ENCODE peak calls at places on chromosomes 1 and 21, in eight cellular contexts. C is astrocyte of the spinal cord; T is AG09309; X is EH; Q is stimulated activated CD4-positive, alpha-beta T cell treated with anti-CD3 and anti-CD28 coated beads, Interleukin-4, amount 100 ng/mL, for 24 hours; F is hepatocyte; W is HepG2; Y is hepatic stellate cell. S is an unnamed sample.

GRCh38 chr1:112633628-112634027 is 14.0 kb downstream of the CAPZA1 start:
- DNase-seq in C (no peak), T (no peak), X (no peak), Q (no peak), F (no peak), W (no peak), Y (no peak), S (no peak)

GRCh38 chr1:31239653-31240241 is at the start of gene NKAIN1:
- DNase-seq in C (no peak), T (no peak), X (peak), Q (no peak), F (peak), W (no peak), Y (peak), S (peak)

GRCh38 chr1:89602871-89603404 is 30.0 kb upstream of the LRRC8C start:
- DNase-seq in C (no peak), T (no peak), X (no peak), Q (peak), F (no peak), W (no peak), Y (no peak), S (no peak)

GRCh38 chr1:201480231-201481003 is 11.4 kb upstream of the PHLDA3 start:
- DNase-seq in C (peak), T (no peak), X (peak), Q (peak), F (peak), W (peak), Y (no peak), S (peak)

GRCh38 chr1:233075045-233075444 is 124.6 kb downstream of the NTPCR start:
- DNase-seq in C (peak), T (peak), X (peak), Q (no peak), F (no peak), W (no peak), Y (peak), S (peak)

GRCh38 chr1:147389532-147390184 is 147.2 kb downstream of the CHD1L start:
- DNase-seq in C (peak), T (peak), X (peak), Q (no peak), F (peak), W (peak), Y (peak), S (peak)

GRCh38 chr1:150474869-150475268 is 12.3 kb upstream of the TARS2 start:
- DNase-seq in C (no peak), T (no peak), X (no peak), Q (no peak), F (no peak), W (no peak), Y (no peak), S (no peak)

GRCh38 chr1:1881727-1882126 is 9.2 kb downstream of the GNB1 start:
- DNase-seq in C (no peak), T (no peak), X (no peak), Q (no peak), F (no peak), W (no peak), Y (no peak), S (no peak)

GRCh38 chr1:221823566-221823965 is 81.7 kb upstream of the DUSP10 start:
- DNase-seq in C (no peak), T (no peak), X (no peak), Q (no peak), F (no peak), W (no peak), Y (no peak), S (no peak)

GRCh38 chr1:196723325-196724185 is 51.1 kb upstream of the CFHR3 start:
- DNase-seq in C (peak), T (no peak), X (peak), Q (peak), F (peak), W (peak), Y (no peak), S (no peak)

GRCh38 chr1:66940968-66941367 is 16.2 kb downstream of the MIER1 start:
- DNase-seq in C (peak), T (peak), X (peak), Q (no peak), F (peak), W (peak), Y (no peak), S (no peak)

GRCh38 chr21:14989359-14989758 is 75.4 kb downstream of the NRIP1 start:
- DNase-seq in C (no peak), T (no peak), X (peak), Q (no peak), F (no peak), W (no peak), Y (no peak), S (no peak)

GRCh38 chr1:24586970-24587820 is 31.3 kb downstream of the NCMAP start:
- DNase-seq in C (peak), T (peak), X (peak), Q (peak), F (peak), W (peak), Y (peak), S (peak)

S was measured in foreskin melanocyte.